ENCODE peak calls at places on chromosomes 12 and 14, in five cellular contexts. One of them, this sample, is unnamed.

GRCh38 chr12:122835693-122836026 is 403 bp downstream of the HIP1R start:
- DNase-seq in left ventricle myocardium inferior: no peak
- DNase-seq in bronchial epithelial cell: no peak
- DNase-seq in prostate gland: no peak
- DNase-seq in CD8-positive, alpha-beta T cell: no peak
- DNase-seq in this sample: peak

GRCh38 chr12:117089463-117089862 is 9.8 kb downstream of the TESC start:
- DNase-seq in left ventricle myocardium inferior: no peak
- DNase-seq in bronchial epithelial cell: no peak
- DNase-seq in prostate gland: no peak
- DNase-seq in CD8-positive, alpha-beta T cell: no peak
- DNase-seq in this sample: no peak

GRCh38 chr12:82996168-82996812 is 309.6 kb downstream of the TMTC2 start:
- DNase-seq in left ventricle myocardium inferior: no peak
- DNase-seq in bronchial epithelial cell: peak
- DNase-seq in prostate gland: no peak
- DNase-seq in CD8-positive, alpha-beta T cell: no peak
- DNase-seq in this sample: no peak

GRCh38 chr14:68691031-68691864 is 101.6 kb downstream of the ZFP36L1 start:
- DNase-seq in left ventricle myocardium inferior: no peak
- DNase-seq in bronchial epithelial cell: no peak
- DNase-seq in prostate gland: no peak
- DNase-seq in CD8-positive, alpha-beta T cell: no peak
- DNase-seq in this sample: no peak

GRCh38 chr12:108112815-108113556 is 16.1 kb upstream of the WSCD2 start:
- DNase-seq in left ventricle myocardium inferior: no peak
- DNase-seq in bronchial epithelial cell: no peak
- DNase-seq in prostate gland: no peak
- DNase-seq in CD8-positive, alpha-beta T cell: no peak
- DNase-seq in this sample: peak

GRCh38 chr12:108620236-108620879 is 13.3 kb downstream of the SELPLG start:
- DNase-seq in left ventricle myocardium inferior: no peak
- DNase-seq in bronchial epithelial cell: no peak
- DNase-seq in prostate gland: no peak
- DNase-seq in CD8-positive, alpha-beta T cell: no peak
- DNase-seq in this sample: no peak

GRCh38 chr12:76738824-76739579 is 24.9 kb upstream of the ZDHHC17 start:
- DNase-seq in left ventricle myocardium inferior: no peak
- DNase-seq in bronchial epithelial cell: no peak
- DNase-seq in prostate gland: no peak
- DNase-seq in CD8-positive, alpha-beta T cell: no peak
- DNase-seq in this sample: no peak

GRCh38 chr12:77943466-77943865 is 112.8 kb downstream of the NAV3 start:
- DNase-seq in left ventricle myocardium inferior: no peak
- DNase-seq in bronchial epithelial cell: peak
- DNase-seq in prostate gland: peak
- DNase-seq in CD8-positive, alpha-beta T cell: no peak
- DNase-seq in this sample: no peak

GRCh38 chr12:62482769-62483168 is 16.1 kb downstream of the MON2 start:
- DNase-seq in left ventricle myocardium inferior: no peak
- DNase-seq in bronchial epithelial cell: no peak
- DNase-seq in prostate gland: no peak
- DNase-seq in CD8-positive, alpha-beta T cell: no peak
- DNase-seq in this sample: no peak

GRCh38 chr12:130916251-130916911 is 37.3 kb upstream of the ADGRD1 start:
- DNase-seq in left ventricle myocardium inferior: peak
- DNase-seq in bronchial epithelial cell: peak
- DNase-seq in prostate gland: no peak
- DNase-seq in CD8-positive, alpha-beta T cell: no peak
- DNase-seq in this sample: peak

GRCh38 chr12:117792471-117792870 is 176.3 kb downstream of the KSR2 start:
- DNase-seq in left ventricle myocardium inferior: no peak
- DNase-seq in bronchial epithelial cell: no peak
- DNase-seq in prostate gland: no peak
- DNase-seq in CD8-positive, alpha-beta T cell: no peak
- DNase-seq in this sample: no peak

GRCh38 chr14:78798757-78799156 is 628.6 kb downstream of the NRXN3 start:
- DNase-seq in left ventricle myocardium inferior: no peak
- DNase-seq in bronchial epithelial cell: no peak
- DNase-seq in prostate gland: no peak
- DNase-seq in CD8-positive, alpha-beta T cell: no peak
- DNase-seq in this sample: no peak

GRCh38 chr12:103513875-103514274 is 18.1 kb upstream of the C12orf42 start:
- DNase-seq in left ventricle myocardium inferior: no peak
- DNase-seq in bronchial epithelial cell: no peak
- DNase-seq in prostate gland: no peak
- DNase-seq in CD8-positive, alpha-beta T cell: no peak
- DNase-seq in this sample: no peak

GRCh38 chr14:78902010-78902623 is 731.9 kb downstream of the NRXN3 start:
- DNase-seq in left ventricle myocardium inferior: peak
- DNase-seq in bronchial epithelial cell: peak
- DNase-seq in prostate gland: peak
- DNase-seq in CD8-positive, alpha-beta T cell: no peak
- DNase-seq in this sample: no peak

GRCh38 chr14:69648480-69649414 is 37.4 kb downstream of the SUSD6 start:
- DNase-seq in left ventricle myocardium inferior: no peak
- DNase-seq in bronchial epithelial cell: peak
- DNase-seq in prostate gland: no peak
- DNase-seq in CD8-positive, alpha-beta T cell: no peak
- DNase-seq in this sample: no peak

DNA sequence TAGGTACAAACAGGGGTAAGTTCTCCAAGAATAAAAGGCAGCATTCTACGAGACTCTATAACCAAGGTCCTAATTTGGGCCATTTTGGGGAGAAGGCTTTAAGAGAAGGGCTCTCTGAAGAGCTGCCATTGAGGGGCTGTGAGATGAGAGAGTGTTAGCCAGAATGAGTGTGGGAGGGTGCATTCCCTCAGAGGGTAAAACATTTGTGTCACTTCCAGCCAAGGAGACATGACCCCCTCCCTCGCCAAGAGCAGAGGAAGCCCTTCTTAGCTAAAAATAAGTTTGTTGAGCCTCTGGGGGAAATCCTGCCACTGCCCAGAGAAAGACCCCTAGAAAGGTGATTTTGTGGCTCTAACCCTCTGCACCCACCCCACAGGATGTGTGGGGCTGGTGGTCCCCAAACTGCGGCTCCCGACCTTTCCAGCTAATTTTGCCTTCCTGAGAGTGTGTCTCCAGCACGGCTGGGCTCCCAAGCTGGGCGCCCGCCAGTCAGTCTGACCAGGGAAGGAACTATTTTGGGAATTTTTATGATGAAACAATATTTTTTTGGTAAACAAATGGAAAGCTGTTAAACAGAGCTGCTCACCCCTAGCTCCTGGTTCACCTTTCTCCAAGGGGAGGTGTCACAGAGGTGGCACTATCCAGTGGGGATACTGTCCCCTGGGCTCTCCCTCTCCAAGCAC is 65.9 kb upstream of the JDP2 start:
- DNase-seq in left ventricle myocardium inferior: peak
- DNase-seq in bronchial epithelial cell: no peak
- DNase-seq in prostate gland: no peak
- DNase-seq in CD8-positive, alpha-beta T cell: no peak
- DNase-seq in this sample: peak
- H3K4me3 ChIP-seq in left ventricle myocardium inferior: no peak
- H3K4me3 ChIP-seq in bronchial epithelial cell: no peak
- H3K4me3 ChIP-seq in prostate gland: no peak
- H3K4me3 ChIP-seq in CD8-positive, alpha-beta T cell: no peak
- H3K4me3 ChIP-seq in this sample: no peak

GRCh38 chr12:57237653-57237951 is 8.1 kb downstream of the SHMT2 start:
- DNase-seq in left ventricle myocardium inferior: no peak
- DNase-seq in bronchial epithelial cell: peak
- DNase-seq in prostate gland: no peak
- DNase-seq in CD8-positive, alpha-beta T cell: no peak
- DNase-seq in this sample: no peak

GRCh38 chr12:57240069-57240921 is 10.7 kb downstream of the STAC3 start:
- DNase-seq in left ventricle myocardium inferior: peak
- DNase-seq in bronchial epithelial cell: peak
- DNase-seq in prostate gland: peak
- DNase-seq in CD8-positive, alpha-beta T cell: peak
- DNase-seq in this sample: no peak

GRCh38 chr12:57239587-57240068 is 10.1 kb downstream of the SHMT2 start:
- DNase-seq in left ventricle myocardium inferior: no peak
- DNase-seq in bronchial epithelial cell: no peak
- DNase-seq in prostate gland: no peak
- DNase-seq in CD8-positive, alpha-beta T cell: no peak
- DNase-seq in this sample: no peak

GRCh38 chr12:57237952-57238853 is 8.7 kb downstream of the SHMT2 start:
- DNase-seq in left ventricle myocardium inferior: no peak
- DNase-seq in bronchial epithelial cell: no peak
- DNase-seq in prostate gland: no peak
- DNase-seq in CD8-positive, alpha-beta T cell: no peak
- DNase-seq in this sample: no peak

DNA sequence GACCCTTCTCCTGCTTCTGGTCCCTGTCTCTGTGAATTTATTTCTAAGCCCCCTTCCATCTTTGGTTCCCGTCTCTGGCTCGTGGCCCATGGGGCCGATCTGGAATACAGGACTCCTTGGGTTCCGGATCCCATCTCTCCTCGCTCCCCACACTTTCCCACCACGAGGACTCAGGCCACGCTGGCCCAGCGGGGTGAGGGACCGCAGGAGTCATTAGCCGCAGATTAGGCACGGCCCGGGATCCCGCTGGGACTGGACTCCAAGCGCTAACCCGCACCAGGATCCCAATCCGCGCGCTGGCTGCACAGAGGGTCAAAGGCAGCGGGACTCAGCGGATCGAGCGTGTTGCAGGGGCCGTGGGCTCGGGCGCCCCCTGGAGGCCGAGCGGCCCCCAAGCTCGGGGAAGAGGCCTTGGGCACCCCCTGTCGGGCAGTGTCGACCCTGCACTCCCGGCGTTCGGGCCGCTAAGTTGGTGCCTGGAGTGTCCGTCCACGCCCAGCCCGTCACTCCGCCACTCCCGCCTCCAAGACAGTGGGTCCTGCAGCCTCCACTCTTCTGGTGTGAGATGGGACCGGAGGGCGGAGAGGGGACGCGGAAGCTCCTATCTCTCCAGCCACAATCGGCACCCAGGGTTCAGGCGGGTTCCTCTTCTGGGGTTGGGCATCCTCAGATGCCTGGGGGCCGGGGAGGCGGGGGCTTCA is 9.5 kb downstream of the SHMT2 start:
- DNase-seq in left ventricle myocardium inferior: peak
- DNase-seq in bronchial epithelial cell: peak
- DNase-seq in prostate gland: peak
- DNase-seq in CD8-positive, alpha-beta T cell: peak
- DNase-seq in this sample: peak
- H3K4me3 ChIP-seq in left ventricle myocardium inferior: peak
- H3K4me3 ChIP-seq in bronchial epithelial cell: peak
- H3K4me3 ChIP-seq in prostate gland: peak
- H3K4me3 ChIP-seq in CD8-positive, alpha-beta T cell: peak
- H3K4me3 ChIP-seq in this sample: peak

GRCh38 chr14:105709281-105710118 is 183.1 kb downstream of the TMEM121 start:
- DNase-seq in left ventricle myocardium inferior: no peak
- DNase-seq in bronchial epithelial cell: no peak
- DNase-seq in prostate gland: no peak
- DNase-seq in CD8-positive, alpha-beta T cell: no peak
- DNase-seq in this sample: no peak
- H3K4me3 ChIP-seq in left ventricle myocardium inferior: no peak
- H3K4me3 ChIP-seq in bronchial epithelial cell: no peak
- H3K4me3 ChIP-seq in prostate gland: no peak
- H3K4me3 ChIP-seq in CD8-positive, alpha-beta T cell: no peak
- H3K4me3 ChIP-seq in this sample: no peak

GRCh38 chr14:60643443-60644402 is 5.6 kb downstream of the SIX1 start:
- DNase-seq in left ventricle myocardium inferior: no peak
- DNase-seq in bronchial epithelial cell: peak
- DNase-seq in prostate gland: peak
- DNase-seq in CD8-positive, alpha-beta T cell: no peak
- DNase-seq in this sample: no peak
- H3K4me3 ChIP-seq in left ventricle myocardium inferior: no peak
- H3K4me3 ChIP-seq in bronchial epithelial cell: no peak
- H3K4me3 ChIP-seq in prostate gland: peak
- H3K4me3 ChIP-seq in CD8-positive, alpha-beta T cell: no peak
- H3K4me3 ChIP-seq in this sample: no peak

GRCh38 chr12:53365245-53365904 is 14.6 kb upstream of the SP1 start:
- DNase-seq in left ventricle myocardium inferior: no peak
- DNase-seq in bronchial epithelial cell: peak
- DNase-seq in prostate gland: no peak
- DNase-seq in CD8-positive, alpha-beta T cell: no peak
- DNase-seq in this sample: no peak
- H3K4me3 ChIP-seq in left ventricle myocardium inferior: no peak
- H3K4me3 ChIP-seq in bronchial epithelial cell: no peak
- H3K4me3 ChIP-seq in prostate gland: no peak
- H3K4me3 ChIP-seq in CD8-positive, alpha-beta T cell: no peak
- H3K4me3 ChIP-seq in this sample: no peak

This sample was measured in aorta.